ENCODE peak calls at places on chromosomes 13 and 19, in five cellular contexts. One of them, this sample, is unnamed.

GRCh38 chr19:42697884-42698283 is 42.4 kb downstream of the PSG3 start:
- DNase-seq in stimulated activated CD4-positive, alpha-beta T cell treated with anti-CD3 and anti-CD28 coated beads, Interleukin-15, amount 100 ng/mL, for 48 hours: no peak
- DNase-seq in stimulated activated naive CD8-positive, alpha-beta T cell treated with anti-CD3 and anti-CD28 coated beads, Interleukin-15, Interleukin-2, amounts not matched to agents 100 U/mL and 50 U/mL, for 24 hours: no peak
- DNase-seq in RPMI8226: no peak
- DNase-seq in activated T-cell treated with anti-CD3 and anti-CD28 coated beads for 1 hour: no peak
- DNase-seq in this sample: no peak

GRCh38 chr13:40401911-40402776 is 264.3 kb downstream of the FOXO1 start:
- DNase-seq in stimulated activated CD4-positive, alpha-beta T cell treated with anti-CD3 and anti-CD28 coated beads, Interleukin-15, amount 100 ng/mL, for 48 hours: no peak
- DNase-seq in stimulated activated naive CD8-positive, alpha-beta T cell treated with anti-CD3 and anti-CD28 coated beads, Interleukin-15, Interleukin-2, amounts not matched to agents 100 U/mL and 50 U/mL, for 24 hours: peak
- DNase-seq in RPMI8226: peak
- DNase-seq in activated T-cell treated with anti-CD3 and anti-CD28 coated beads for 1 hour: no peak
- DNase-seq in this sample: peak

GRCh38 chr13:81745391-81745790 is 1404.5 kb upstream of the SPRY2 start:
- DNase-seq in stimulated activated CD4-positive, alpha-beta T cell treated with anti-CD3 and anti-CD28 coated beads, Interleukin-15, amount 100 ng/mL, for 48 hours: no peak
- DNase-seq in stimulated activated naive CD8-positive, alpha-beta T cell treated with anti-CD3 and anti-CD28 coated beads, Interleukin-15, Interleukin-2, amounts not matched to agents 100 U/mL and 50 U/mL, for 24 hours: no peak
- DNase-seq in RPMI8226: no peak
- DNase-seq in activated T-cell treated with anti-CD3 and anti-CD28 coated beads for 1 hour: no peak
- DNase-seq in this sample: no peak

GRCh38 chr19:52212572-52213255 is 22.9 kb downstream of the PPP2R1A start:
- DNase-seq in stimulated activated CD4-positive, alpha-beta T cell treated with anti-CD3 and anti-CD28 coated beads, Interleukin-15, amount 100 ng/mL, for 48 hours: no peak
- DNase-seq in stimulated activated naive CD8-positive, alpha-beta T cell treated with anti-CD3 and anti-CD28 coated beads, Interleukin-15, Interleukin-2, amounts not matched to agents 100 U/mL and 50 U/mL, for 24 hours: no peak
- DNase-seq in RPMI8226: no peak
- DNase-seq in activated T-cell treated with anti-CD3 and anti-CD28 coated beads for 1 hour: no peak
- DNase-seq in this sample: no peak

GRCh38 chr19:19554074-19555023 is 16.3 kb downstream of the CILP2 start:
- DNase-seq in stimulated activated CD4-positive, alpha-beta T cell treated with anti-CD3 and anti-CD28 coated beads, Interleukin-15, amount 100 ng/mL, for 48 hours: peak
- DNase-seq in stimulated activated naive CD8-positive, alpha-beta T cell treated with anti-CD3 and anti-CD28 coated beads, Interleukin-15, Interleukin-2, amounts not matched to agents 100 U/mL and 50 U/mL, for 24 hours: peak
- DNase-seq in RPMI8226: peak
- DNase-seq in activated T-cell treated with anti-CD3 and anti-CD28 coated beads for 1 hour: peak
- DNase-seq in this sample: peak

GRCh38 chr13:20064128-20064527 is 96.7 kb downstream of the GJA3 start:
- DNase-seq in stimulated activated CD4-positive, alpha-beta T cell treated with anti-CD3 and anti-CD28 coated beads, Interleukin-15, amount 100 ng/mL, for 48 hours: no peak
- DNase-seq in stimulated activated naive CD8-positive, alpha-beta T cell treated with anti-CD3 and anti-CD28 coated beads, Interleukin-15, Interleukin-2, amounts not matched to agents 100 U/mL and 50 U/mL, for 24 hours: no peak
- DNase-seq in RPMI8226: no peak
- DNase-seq in activated T-cell treated with anti-CD3 and anti-CD28 coated beads for 1 hour: no peak
- DNase-seq in this sample: no peak

GRCh38 chr13:25064396-25064795 is 31.5 kb upstream of the PABPC3 start:
- DNase-seq in stimulated activated CD4-positive, alpha-beta T cell treated with anti-CD3 and anti-CD28 coated beads, Interleukin-15, amount 100 ng/mL, for 48 hours: no peak
- DNase-seq in stimulated activated naive CD8-positive, alpha-beta T cell treated with anti-CD3 and anti-CD28 coated beads, Interleukin-15, Interleukin-2, amounts not matched to agents 100 U/mL and 50 U/mL, for 24 hours: no peak
- DNase-seq in RPMI8226: no peak
- DNase-seq in activated T-cell treated with anti-CD3 and anti-CD28 coated beads for 1 hour: no peak
- DNase-seq in this sample: no peak

GRCh38 chr13:19607523-19608078 is 25.9 kb upstream of the MPHOSPH8 start:
- DNase-seq in stimulated activated CD4-positive, alpha-beta T cell treated with anti-CD3 and anti-CD28 coated beads, Interleukin-15, amount 100 ng/mL, for 48 hours: no peak
- DNase-seq in stimulated activated naive CD8-positive, alpha-beta T cell treated with anti-CD3 and anti-CD28 coated beads, Interleukin-15, Interleukin-2, amounts not matched to agents 100 U/mL and 50 U/mL, for 24 hours: no peak
- DNase-seq in RPMI8226: no peak
- DNase-seq in activated T-cell treated with anti-CD3 and anti-CD28 coated beads for 1 hour: no peak
- DNase-seq in this sample: no peak

GRCh38 chr19:41325947-41326706 is 16.2 kb downstream of the CCDC97 start:
- DNase-seq in stimulated activated CD4-positive, alpha-beta T cell treated with anti-CD3 and anti-CD28 coated beads, Interleukin-15, amount 100 ng/mL, for 48 hours: no peak
- DNase-seq in stimulated activated naive CD8-positive, alpha-beta T cell treated with anti-CD3 and anti-CD28 coated beads, Interleukin-15, Interleukin-2, amounts not matched to agents 100 U/mL and 50 U/mL, for 24 hours: peak
- DNase-seq in RPMI8226: no peak
- DNase-seq in activated T-cell treated with anti-CD3 and anti-CD28 coated beads for 1 hour: no peak
- DNase-seq in this sample: peak

GRCh38 chr13:73171242-73171641 is 112.4 kb downstream of the KLF5 start:
- DNase-seq in stimulated activated CD4-positive, alpha-beta T cell treated with anti-CD3 and anti-CD28 coated beads, Interleukin-15, amount 100 ng/mL, for 48 hours: no peak
- DNase-seq in stimulated activated naive CD8-positive, alpha-beta T cell treated with anti-CD3 and anti-CD28 coated beads, Interleukin-15, Interleukin-2, amounts not matched to agents 100 U/mL and 50 U/mL, for 24 hours: no peak
- DNase-seq in RPMI8226: no peak
- DNase-seq in activated T-cell treated with anti-CD3 and anti-CD28 coated beads for 1 hour: no peak
- DNase-seq in this sample: no peak

GRCh38 chr19:16025108-16026101 is 50.9 kb upstream of the TPM4 start:
- DNase-seq in stimulated activated CD4-positive, alpha-beta T cell treated with anti-CD3 and anti-CD28 coated beads, Interleukin-15, amount 100 ng/mL, for 48 hours: no peak
- DNase-seq in stimulated activated naive CD8-positive, alpha-beta T cell treated with anti-CD3 and anti-CD28 coated beads, Interleukin-15, Interleukin-2, amounts not matched to agents 100 U/mL and 50 U/mL, for 24 hours: no peak
- DNase-seq in RPMI8226: peak
- DNase-seq in activated T-cell treated with anti-CD3 and anti-CD28 coated beads for 1 hour: no peak
- DNase-seq in this sample: peak

This sample was measured in OCI-LY7.